ENCODE peak calls at places on chromosome 20, in four cellular contexts. U is SHP77, T is H9, L is T-helper 2 cell. D is an unnamed sample.

GRCh38 chr20:48687097-48687800 is 140.6 kb downstream of the PREX1 start:
- DNase-seq in U (no peak), T (no peak), L (no peak), D (no peak)

GRCh38 chr20:37846573-37846972 is 56.4 kb upstream of the VSTM2L start:
- DNase-seq in U (no peak), T (peak), L (no peak), D (no peak)

GRCh38 chr20:15708984-15709598 is 864.2 kb downstream of the KIF16B start:
- DNase-seq in U (peak), T (peak), L (peak), D (no peak)

GRCh38 chr20:22371843-22372242 is 212.5 kb downstream of the FOXA2 start:
- DNase-seq in U (no peak), T (no peak), L (no peak), D (no peak)

GRCh38 chr20:17629678-17630089 is 52.4 kb downstream of the RRBP1 start:
- DNase-seq in U (no peak), T (no peak), L (no peak), D (no peak)

GRCh38 chr20:33025318-33025876 is 6.1 kb upstream of the BPIFB6 start:
- DNase-seq in U (no peak), T (no peak), L (no peak), D (no peak)

GRCh38 chr20:14879020-14879697 is 541.7 kb upstream of the FLRT3 start:
- DNase-seq in U (no peak), T (no peak), L (no peak), D (no peak)

GRCh38 chr20:36173451-36173933 is 19.0 kb downstream of the EPB41L1 start:
- DNase-seq in U (no peak), T (peak), L (no peak), D (no peak)

GRCh38 chr20:6812530-6812929 is 45.0 kb downstream of the BMP2 start:
- DNase-seq in U (no peak), T (no peak), L (no peak), D (no peak)

D was measured in SK-N-MC.